ENCODE peak calls at places on chromosomes 7 and 10, in six cellular contexts. U is psoas muscle; J is lung; O is ovary; P is IMR-90; K is CD4-positive, alpha-beta T cell. V is an unnamed sample.

GRCh38 chr7:132221356-132221755 is 354.9 kb downstream of the PLXNA4 start:
- DNase-seq in U (no peak), J (no peak), O (no peak), P (no peak), K (no peak), V (no peak)

GRCh38 chr10:48547061-48547895 is 57.6 kb downstream of the ARHGAP22 start:
- DNase-seq in U (no peak), J (no peak), O (no peak), P (no peak), K (no peak), V (no peak)

GRCh38 chr10:58590152-58590551 is 77.5 kb downstream of the BICC1 start:
- DNase-seq in U (no peak), J (no peak), O (peak), P (peak), K (no peak), V (no peak)

GRCh38 chr7:123844712-123845219 is at the start of gene HYAL4:
- DNase-seq in U (no peak), J (no peak), O (no peak), P (no peak), K (no peak), V (no peak)

GRCh38 chr10:46254467-46254866 is 32.3 kb upstream of the ANTXRL start:
- DNase-seq in U (no peak), J (no peak), O (no peak), P (no peak), K (no peak), V (no peak)

GRCh38 chr10:121734517-121735137 is 136.4 kb upstream of the FGFR2 start:
- DNase-seq in U (no peak), J (no peak), O (no peak), P (no peak), K (no peak), V (peak)

GRCh38 chr10:32923849-32924248 is 34.2 kb downstream of the ITGB1 start:
- DNase-seq in U (no peak), J (no peak), O (no peak), P (no peak), K (no peak), V (no peak)

GRCh38 chr10:31789555-31789954 is 139.1 kb downstream of the ARHGAP12 start:
- DNase-seq in U (no peak), J (no peak), O (no peak), P (no peak), K (no peak), V (no peak)

GRCh38 chr10:110916554-110917346 is 2.2 kb downstream of the BBIP1 start:
- DNase-seq in U (no peak), J (no peak), O (no peak), P (peak), K (no peak), V (no peak)

GRCh38 chr10:8946451-8946850 is 892.0 kb downstream of the GATA3 start:
- DNase-seq in U (no peak), J (no peak), O (no peak), P (no peak), K (no peak), V (no peak)

GRCh38 chr10:63760034-63760707 is 239.0 kb downstream of the REEP3 start:
- DNase-seq in U (no peak), J (no peak), O (no peak), P (no peak), K (no peak), V (no peak)

GRCh38 chr7:39838326-39838725 is 111.7 kb upstream of the CDK13 start:
- DNase-seq in U (no peak), J (no peak), O (peak), P (peak), K (no peak), V (no peak)

GRCh38 chr7:151040616-151041375 is 7.5 kb upstream of the ASIC3 start:
- DNase-seq in U (no peak), J (no peak), O (no peak), P (no peak), K (no peak), V (no peak)

GRCh38 chr7:41887446-41887845 is 184.6 kb upstream of the INHBA start:
- DNase-seq in U (no peak), J (no peak), O (no peak), P (no peak), K (no peak), V (no peak)

GRCh38 chr10:101134299-101135127 is 3.4 kb downstream of the TLX1 start:
- DNase-seq in U (no peak), J (no peak), O (no peak), P (no peak), K (no peak), V (no peak)

GRCh38 chr7:101119876-101120275 is 7.0 kb upstream of the SERPINE1 start:
- DNase-seq in U (no peak), J (no peak), O (no peak), P (no peak), K (no peak), V (no peak)

GRCh38 chr10:84537447-84537931 is 209.1 kb downstream of the CCSER2 start:
- DNase-seq in U (peak), J (peak), O (peak), P (peak), K (no peak), V (peak)

GRCh38 chr7:46786995-46787394 is 794.9 kb downstream of the TNS3 start:
- DNase-seq in U (no peak), J (no peak), O (no peak), P (no peak), K (no peak), V (no peak)

GRCh38 chr10:73226663-73227062 is 20.4 kb downstream of the DNAJC9 start:
- DNase-seq in U (no peak), J (no peak), O (no peak), P (no peak), K (no peak), V (no peak)
- TF ChIP-seq CTCF in U (no peak), J (no peak), O (no peak), P (no peak), K (no peak), V (no peak)

GRCh38 chr10:102781089-102781920 is 37.6 kb downstream of the WBP1L start:
- DNase-seq in U (no peak), J (no peak), O (peak), P (no peak), K (no peak), V (no peak)

GRCh38 chr10:102781921-102782542 is 38.3 kb downstream of the WBP1L start:
- DNase-seq in U (no peak), J (no peak), O (no peak), P (peak), K (no peak), V (no peak)

GRCh38 chr10:102782698-102783540 is 39.2 kb downstream of the WBP1L start:
- DNase-seq in U (peak), J (peak), O (peak), P (peak), K (no peak), V (no peak)

GRCh38 chr10:102783541-102783930 is 39.8 kb downstream of the WBP1L start:
- DNase-seq in U (no peak), J (no peak), O (no peak), P (no peak), K (no peak), V (no peak)

GRCh38 chr10:102785818-102786217 is 42.1 kb downstream of the WBP1L start:
- DNase-seq in U (no peak), J (no peak), O (no peak), P (peak), K (no peak), V (no peak)
- TF ChIP-seq CTCF in U (no peak), J (no peak), O (no peak), P (no peak), K (no peak), V (no peak)

DNA sequence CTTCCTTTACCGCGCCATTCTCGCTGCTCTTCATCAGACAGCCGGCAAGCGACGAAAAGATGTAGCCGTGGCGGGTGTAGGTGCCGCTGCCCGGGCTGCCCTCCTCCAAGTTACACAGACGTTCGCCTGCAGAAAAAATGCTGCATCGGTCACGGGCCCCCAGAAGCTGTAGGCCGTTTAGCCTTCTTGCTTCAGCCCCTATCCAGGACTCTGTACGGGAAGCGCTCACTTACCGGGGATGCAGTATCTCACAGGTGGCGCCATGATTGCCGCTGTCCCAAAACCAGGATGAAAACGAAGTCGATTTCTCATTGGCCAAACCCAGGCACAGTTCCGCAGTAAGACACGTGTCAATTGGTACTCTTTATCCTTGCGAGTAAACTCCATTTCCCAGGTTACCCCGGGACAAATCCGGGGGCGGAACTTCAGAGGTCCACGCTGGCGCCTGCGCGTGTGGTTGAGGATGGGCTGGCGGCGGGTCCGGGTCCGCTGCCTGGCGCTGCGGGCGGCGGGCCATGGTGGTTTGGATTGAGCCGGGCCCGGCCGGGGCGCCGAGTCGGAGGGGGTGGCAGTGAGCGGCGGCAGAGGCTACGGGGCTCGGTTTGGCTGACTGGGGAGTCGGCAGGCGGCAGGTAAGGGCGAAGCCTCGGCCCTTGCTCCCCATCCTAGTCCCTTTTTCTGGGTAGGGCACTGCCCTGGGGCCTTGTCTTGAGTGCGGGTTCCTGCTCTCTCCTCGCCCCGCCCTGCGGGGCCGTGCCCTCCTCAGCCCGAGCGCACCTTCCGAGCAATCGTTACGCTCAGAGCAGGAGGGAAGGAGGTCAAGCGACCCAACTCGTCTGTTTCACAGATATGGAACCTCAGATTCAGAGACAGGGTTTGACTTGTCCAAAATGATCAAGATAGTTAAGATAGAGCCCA is at the start of the genes EXOSC1 and ZDHHC16:
- DNase-seq in U (peak), J (peak), O (peak), P (peak), K (peak), V (peak)
- TF ChIP-seq CTCF in U (peak), J (no peak), O (no peak), P (peak), K (no peak), V (no peak)

GRCh38 chr7:117333168-117333567 is 10.3 kb upstream of the WNT2 start:
- DNase-seq in U (no peak), J (no peak), O (no peak), P (no peak), K (no peak), V (no peak)
- TF ChIP-seq CTCF in U (no peak), J (no peak), O (no peak), P (no peak), K (no peak), V (no peak)

GRCh38 chr7:12661581-12661980 is 25.9 kb upstream of the ARL4A start:
- DNase-seq in U (no peak), J (no peak), O (no peak), P (no peak), K (no peak), V (no peak)
- TF ChIP-seq CTCF in U (no peak), J (no peak), O (no peak), P (no peak), K (no peak), V (no peak)

GRCh38 chr10:97136744-97137143 is 49.0 kb downstream of the SLIT1 start:
- DNase-seq in U (no peak), J (no peak), O (no peak), P (no peak), K (no peak), V (no peak)

GRCh38 chr10:97138777-97139317 is 46.9 kb downstream of the SLIT1 start:
- DNase-seq in U (no peak), J (no peak), O (no peak), P (no peak), K (no peak), V (no peak)

GRCh38 chr10:97140284-97140846 is 45.4 kb downstream of the SLIT1 start:
- DNase-seq in U (no peak), J (no peak), O (no peak), P (no peak), K (no peak), V (peak)

GRCh38 chr10:97139651-97140283 is 46.0 kb downstream of the SLIT1 start:
- DNase-seq in U (no peak), J (no peak), O (no peak), P (no peak), K (no peak), V (no peak)

GRCh38 chr10:97138174-97138573 is 47.6 kb downstream of the SLIT1 start:
- DNase-seq in U (no peak), J (no peak), O (no peak), P (no peak), K (no peak), V (no peak)
- TF ChIP-seq CTCF in U (no peak), J (no peak), O (no peak), P (no peak), K (no peak), V (peak)

GRCh38 chr7:28091190-28091589 is 89.4 kb downstream of the JAZF1 start:
- DNase-seq in U (no peak), J (no peak), O (no peak), P (no peak), K (no peak), V (no peak)

GRCh38 chr7:28093617-28094232 is 86.9 kb downstream of the JAZF1 start:
- DNase-seq in U (peak), J (peak), O (peak), P (peak), K (peak), V (peak)

DNA sequence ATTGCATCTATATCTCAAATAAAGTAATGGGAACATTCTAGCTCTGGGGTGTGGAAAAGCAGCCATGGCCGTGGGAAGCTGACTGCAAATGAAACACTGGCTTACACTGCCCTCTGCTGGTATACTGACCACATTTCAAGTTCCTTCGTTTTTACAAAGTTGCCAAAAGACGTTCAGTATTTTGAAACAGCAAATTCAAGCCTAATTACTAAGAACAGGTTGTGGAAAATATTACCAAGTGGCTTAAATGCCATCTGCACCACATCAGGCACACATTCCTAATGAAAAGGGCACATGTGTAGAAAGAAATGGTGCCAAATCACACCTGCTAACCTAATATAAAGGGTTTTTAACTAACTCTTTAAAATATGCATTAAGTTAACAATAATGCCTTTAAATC is 83.9 kb downstream of the JAZF1 start:
- DNase-seq in U (no peak), J (peak), O (peak), P (peak), K (peak), V (peak)
- TF ChIP-seq CTCF in U (peak), J (peak), O (peak), P (peak), K (peak), V (peak)

GRCh38 chr7:104415700-104416099 is 87.3 kb downstream of the LHFPL3 start:
- DNase-seq in U (no peak), J (no peak), O (no peak), P (no peak), K (no peak), V (no peak)
- TF ChIP-seq CTCF in U (no peak), J (no peak), O (no peak), P (no peak), K (no peak), V (no peak)

GRCh38 chr7:55188590-55189446 is 170.0 kb downstream of the EGFR start:
- DNase-seq in U (no peak), J (no peak), O (no peak), P (no peak), K (no peak), V (no peak)

GRCh38 chr7:55183897-55184296 is 165.1 kb downstream of the EGFR start:
- DNase-seq in U (no peak), J (no peak), O (no peak), P (no peak), K (no peak), V (no peak)

GRCh38 chr7:55187701-55188491 is 169.1 kb downstream of the EGFR start:
- DNase-seq in U (no peak), J (no peak), O (peak), P (no peak), K (no peak), V (no peak)

GRCh38 chr7:55185941-55186609 is 167.3 kb downstream of the EGFR start:
- DNase-seq in U (peak), J (no peak), O (no peak), P (peak), K (no peak), V (no peak)

DNA sequence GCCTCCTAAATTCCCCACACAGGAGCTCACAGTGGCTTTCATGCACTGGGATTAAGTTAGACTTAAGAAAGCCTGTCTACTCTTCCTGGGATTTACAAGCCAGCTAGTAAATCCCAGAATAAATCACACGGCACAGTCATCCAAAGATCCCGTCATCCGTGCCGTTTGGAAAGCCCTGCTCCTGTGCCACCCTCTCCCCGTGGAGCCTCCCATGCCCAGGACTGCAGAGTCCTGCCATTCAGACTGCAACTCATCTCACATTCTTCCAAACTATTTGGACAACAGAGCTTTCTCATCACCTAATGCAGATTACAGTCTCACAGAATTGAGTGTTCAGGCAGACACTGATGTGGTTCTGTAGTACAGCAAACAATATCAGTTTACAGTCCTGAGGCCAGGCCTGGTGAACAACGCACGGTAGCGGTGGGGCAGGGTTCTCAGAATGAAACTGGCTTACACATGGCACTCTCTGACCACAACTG is 166.5 kb downstream of the EGFR start:
- DNase-seq in U (no peak), J (no peak), O (no peak), P (peak), K (no peak), V (no peak)
- TF ChIP-seq CTCF in U (no peak), J (no peak), O (no peak), P (no peak), K (no peak), V (no peak)

V was measured in neural crest cell.